ENCODE peak calls at places on chromosome 1, in eight cellular contexts. A is heart left ventricle, G is stomach, Y is tibial nerve, R is adrenal gland, B is sigmoid colon, S is K562, J is right lobe of liver. W is an unnamed sample.

GRCh38 chr1:170518965-170519364 is 13.0 kb upstream of the GORAB start:
- DNase-seq in S (no peak), J (no peak), B (no peak), G (no peak), Y (no peak), R (no peak), A (no peak), W (no peak)

GRCh38 chr1:63817152-63817667 is 43.4 kb downstream of the ROR1 start:
- DNase-seq in Y (no peak), G (peak), A (no peak), J (no peak), R (no peak), B (no peak), S (no peak), W (no peak)

GRCh38 chr1:45477646-45478045 is 13.3 kb downstream of the TESK2 start:
- DNase-seq in B (no peak), G (no peak), R (no peak), S (no peak), Y (no peak), A (no peak), J (no peak), W (no peak)

GRCh38 chr1:6029351-6029750 is 16.3 kb upstream of the KCNAB2 start:
- DNase-seq in G (no peak), Y (no peak), A (no peak), R (no peak), J (no peak), S (no peak), B (no peak), W (no peak)

GRCh38 chr1:29630756-29631155 is 394.4 kb downstream of the PTPRU start:
- DNase-seq in R (no peak), J (no peak), G (no peak), S (no peak), B (no peak), A (no peak), Y (no peak), W (no peak)

GRCh38 chr1:64601207-64601606 is 131.3 kb downstream of the CACHD1 start:
- DNase-seq in B (no peak), J (no peak), A (no peak), R (no peak), G (no peak), Y (no peak), S (no peak), W (no peak)

GRCh38 chr1:199273837-199274379 is 635.1 kb downstream of the PTPRC start:
- DNase-seq in S (no peak), Y (no peak), J (no peak), B (no peak), G (peak), R (no peak), A (no peak), W (no peak)

GRCh38 chr1:9435854-9436253 is 103.4 kb upstream of the SLC25A33 start:
- DNase-seq in S (no peak), B (no peak), R (no peak), A (no peak), G (no peak), Y (no peak), J (no peak), W (no peak)

GRCh38 chr1:17274186-17275170 is 25.6 kb downstream of the PADI3 start:
- DNase-seq in B (peak), R (peak), A (peak), S (peak), Y (no peak), G (peak), J (peak), W (no peak)

DNA sequence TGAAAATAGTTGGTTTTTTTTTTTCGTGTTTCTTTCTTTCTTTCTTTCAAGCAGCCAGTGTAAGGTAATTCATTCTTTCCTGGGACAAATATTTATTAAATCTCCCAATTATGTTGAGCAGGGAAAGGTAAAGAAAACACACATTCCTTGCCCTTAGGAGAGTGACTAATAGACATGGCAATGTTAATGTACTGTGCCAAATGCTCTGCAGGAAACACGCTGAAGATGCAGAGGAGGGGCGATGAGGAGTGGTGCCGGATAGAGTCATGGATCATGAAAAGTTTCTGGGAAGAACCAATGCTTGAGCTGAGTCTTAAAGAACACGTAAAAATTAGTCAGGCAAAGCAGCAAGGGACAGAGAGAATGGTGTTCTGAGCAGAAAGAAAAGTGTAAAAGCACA is 199.2 kb downstream of the DNM3 start:
- DNase-seq in G (no peak), R (no peak), S (no peak), J (no peak), A (no peak), Y (no peak), B (no peak), W (no peak)
- H3K27ac ChIP-seq in G (no peak), R (no peak), S (no peak), J (no peak), A (no peak), Y (no peak), B (no peak), W (no peak)

GRCh38 chr1:193058529-193059281 is 455 bp downstream of the UCHL5 start:
- DNase-seq in G (peak), R (peak), J (peak), S (peak), A (peak), B (peak), Y (peak), W (no peak)
- TF ChIP-seq POLR2A in G (no peak), R (peak), J (no peak), S (peak), A (no peak), B (no peak), Y (no peak), W (no peak)

GRCh38 chr1:8259498-8260290 is 58.2 kb upstream of the SLC45A1 start:
- DNase-seq in B (peak), Y (peak), J (peak), G (peak), S (no peak), R (peak), A (no peak), W (peak)
- H3K27ac ChIP-seq in B (peak), Y (peak), J (peak), G (peak), S (no peak), R (peak), A (no peak), W (no peak)

DNA sequence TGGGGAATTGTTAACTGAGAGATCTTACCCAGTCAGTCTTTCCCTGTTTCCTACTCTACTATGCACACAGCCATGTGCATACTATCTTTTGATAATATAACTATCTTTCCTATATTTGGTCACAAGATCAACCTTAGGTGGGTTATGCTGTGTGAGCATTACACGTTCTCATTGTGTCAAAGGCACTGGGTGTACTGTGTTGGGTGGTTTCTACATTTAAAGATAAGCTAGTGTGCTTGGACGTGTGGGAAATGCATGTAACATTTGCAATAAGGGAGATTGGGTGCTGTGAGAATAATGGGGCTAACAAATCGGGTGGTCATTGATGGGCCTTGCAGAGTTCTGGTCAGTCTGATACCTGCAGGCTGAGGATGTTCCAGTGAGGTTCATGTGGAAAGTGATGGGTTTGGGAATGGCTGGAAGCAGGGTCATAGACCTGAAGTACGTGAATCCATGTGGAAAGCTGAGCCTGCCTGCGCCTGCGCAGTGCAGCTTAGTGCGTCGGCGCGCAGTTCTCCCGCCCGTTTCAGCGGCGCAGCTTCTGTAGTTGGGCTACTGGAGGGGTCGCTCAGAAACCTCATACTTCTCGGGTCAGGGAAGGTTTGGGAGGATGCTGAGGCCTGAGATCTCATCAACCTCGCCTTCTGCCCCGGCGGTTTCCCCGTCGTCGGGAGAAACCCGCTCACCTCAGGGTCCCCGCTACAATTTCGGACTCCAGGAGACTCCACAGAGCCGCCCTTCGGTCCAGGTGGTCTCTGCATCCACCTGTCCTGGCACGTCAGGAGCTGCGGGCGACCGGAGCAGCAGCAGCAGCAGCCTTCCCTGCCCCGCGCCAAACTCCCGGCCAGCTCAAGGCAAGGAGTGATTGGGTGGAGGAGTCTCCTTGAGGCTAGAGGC is at the start of gene MSH4:
- DNase-seq in A (no peak), G (no peak), S (peak), R (no peak), J (no peak), Y (no peak), B (no peak), W (peak)
- TF ChIP-seq POLR2A in A (no peak), G (no peak), S (peak), R (no peak), J (no peak), Y (no peak), B (no peak), W (no peak)

GRCh38 chr1:157245823-157246222 is 107.6 kb upstream of the ETV3 start:
- DNase-seq in R (no peak), Y (no peak), A (no peak), S (no peak), J (no peak), G (no peak), B (no peak), W (no peak)

GRCh38 chr1:157237522-157237921 is 99.3 kb upstream of the ETV3 start:
- DNase-seq in S (no peak), A (no peak), Y (no peak), B (no peak), G (no peak), J (no peak), R (no peak), W (no peak)

GRCh38 chr1:157240495-157241184 is 102.4 kb upstream of the ETV3 start:
- DNase-seq in Y (no peak), A (no peak), S (no peak), J (peak), R (no peak), B (no peak), G (peak), W (no peak)

GRCh38 chr1:157239936-157240335 is 101.7 kb upstream of the ETV3 start:
- DNase-seq in Y (no peak), A (no peak), R (no peak), S (no peak), B (no peak), J (no peak), G (no peak), W (no peak)

DNA sequence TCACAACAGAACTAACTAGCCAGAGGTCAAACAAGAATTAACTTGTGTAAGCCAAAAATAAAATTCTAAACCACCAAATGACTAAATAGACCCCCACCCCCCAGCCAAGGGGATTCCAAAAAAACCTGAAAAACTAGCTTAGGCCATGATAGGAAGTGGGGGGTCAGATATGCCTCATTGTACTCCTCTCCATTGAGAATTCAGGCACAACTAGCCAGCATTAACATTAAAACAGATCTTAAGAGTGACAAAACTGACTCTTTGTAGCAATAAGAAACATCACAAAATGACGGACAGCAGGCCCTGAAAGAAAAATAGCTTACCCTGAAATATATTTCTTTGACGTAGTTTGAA is 103.0 kb upstream of the ETV3 start:
- DNase-seq in G (no peak), Y (no peak), A (no peak), J (no peak), R (no peak), B (no peak), S (no peak), W (no peak)
- H3K27ac ChIP-seq in G (peak), Y (no peak), A (no peak), J (peak), R (no peak), B (no peak), S (no peak), W (no peak)

DNA sequence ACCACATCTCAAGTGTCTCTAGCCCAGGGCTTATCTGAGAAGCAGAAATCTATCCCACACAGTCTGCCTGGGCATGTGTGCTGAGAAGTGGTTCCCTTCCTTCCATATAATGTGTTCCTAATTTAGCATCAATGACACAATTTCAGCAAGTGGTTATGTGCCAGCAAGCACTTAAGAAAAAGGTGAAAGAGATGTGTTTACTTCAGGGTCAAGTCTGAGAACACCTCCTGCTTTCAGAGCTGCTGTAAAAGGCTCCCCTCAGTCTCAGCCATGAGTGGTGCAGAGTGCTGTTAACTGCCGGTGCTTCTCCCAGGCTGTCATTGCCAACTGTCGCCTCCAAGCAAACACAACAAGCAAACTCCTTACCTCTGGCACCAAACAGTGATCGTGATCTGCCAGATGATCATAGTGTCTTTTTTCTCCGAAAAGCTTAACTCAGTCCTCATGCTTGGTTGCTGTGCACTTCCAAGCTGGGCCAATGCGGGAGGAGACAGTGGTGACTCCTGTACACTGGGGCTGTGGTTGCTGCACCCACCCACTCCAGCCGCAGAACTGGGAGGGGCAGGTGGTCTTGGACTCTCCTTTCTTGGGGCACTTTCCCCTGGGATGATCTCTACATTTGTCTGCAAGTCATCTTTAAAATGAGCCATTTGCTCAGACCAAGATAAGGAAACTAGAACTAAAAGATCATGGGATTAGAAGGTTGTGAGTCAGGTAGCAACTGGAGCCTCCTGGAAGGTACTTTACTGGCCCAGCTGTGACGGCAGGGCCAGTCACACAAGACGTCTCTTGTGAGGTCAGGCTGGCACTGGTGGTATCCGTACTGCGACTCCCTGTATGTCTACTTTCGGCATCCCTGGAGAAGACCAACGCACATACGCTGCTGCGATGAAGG is 32.4 kb downstream of the ATP1A1 start:
- DNase-seq in S (no peak), G (no peak), A (no peak), J (no peak), B (no peak), R (no peak), Y (no peak), W (no peak)
- TF ChIP-seq POLR2A in S (peak), G (no peak), A (no peak), J (no peak), B (no peak), R (no peak), Y (no peak), W (no peak)

DNA sequence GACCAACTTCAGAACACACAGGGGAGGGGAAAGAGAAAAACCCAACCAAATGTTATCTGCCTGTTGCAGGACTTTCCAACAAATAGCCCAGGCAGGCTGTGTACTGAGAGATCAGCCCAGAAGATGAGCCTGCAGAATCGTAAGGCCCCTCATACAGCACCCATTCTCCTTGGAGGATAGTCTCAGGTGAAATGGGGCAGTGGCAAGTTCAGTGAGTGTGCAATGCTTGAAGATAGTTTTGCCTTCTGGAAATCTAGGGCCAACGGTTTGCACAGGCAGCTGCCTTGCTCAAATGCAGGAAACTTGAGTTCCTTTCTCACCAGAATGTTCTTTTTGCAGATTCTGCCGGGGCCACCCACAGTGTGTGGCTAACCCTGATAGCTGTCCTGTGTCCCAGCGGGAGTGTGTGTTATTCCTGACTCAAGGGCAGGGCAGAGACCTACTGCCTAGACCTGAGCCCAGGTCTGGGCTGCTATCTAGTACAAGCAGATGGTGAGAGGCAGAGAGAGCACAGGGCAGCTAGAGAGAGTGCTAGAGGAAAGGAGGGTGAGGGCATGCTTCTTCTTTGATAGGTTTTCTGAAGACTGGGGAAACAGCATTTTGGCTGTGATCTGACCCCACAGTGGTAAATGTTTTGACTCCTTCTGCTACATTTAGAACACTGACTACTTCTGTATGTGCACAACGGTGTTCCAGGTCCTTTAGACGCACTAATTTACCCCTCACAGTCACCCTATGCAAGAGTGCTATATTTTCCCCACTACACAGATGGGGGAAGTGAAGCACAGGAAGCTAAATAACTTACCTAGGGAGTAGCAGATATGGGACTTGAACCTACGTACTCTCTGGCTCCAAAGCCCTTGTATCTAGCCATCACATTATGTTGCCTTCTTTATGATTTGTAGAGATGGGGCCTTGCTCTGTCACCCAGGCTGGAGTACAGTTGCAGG is 49.0 kb downstream of the GADD45A start:
- DNase-seq in B (no peak), S (peak), G (no peak), A (no peak), Y (no peak), R (no peak), J (no peak), W (no peak)
- H3K27ac ChIP-seq in B (no peak), S (peak), G (peak), A (peak), Y (no peak), R (peak), J (no peak), W (no peak)

GRCh38 chr1:161089251-161089924 is at the start of gene NECTIN4:
- DNase-seq in J (no peak), S (no peak), B (no peak), R (no peak), A (no peak), Y (no peak), G (peak), W (no peak)
- TF ChIP-seq POLR2A in J (no peak), S (no peak), B (no peak), R (no peak), A (no peak), Y (no peak), G (no peak), W (no peak)

W was measured in ovary.